ENCODE peak calls at places on chromosome 5, in nine cellular contexts. K, J, G, N, C, I, H, V and Z are unnamed samples.

GRCh38 chr5:9196403-9197224 is 349.3 kb downstream of the SEMA5A start:
- DNase-seq in I (no peak), K (no peak), G (no peak), J (no peak), H (no peak), V (no peak), C (no peak), N (peak), Z (no peak)

GRCh38 chr5:139671096-139671841 is 23.1 kb downstream of the CXXC5 start:
- DNase-seq in C (no peak), G (no peak), V (no peak), I (no peak), N (peak), K (no peak), J (no peak), H (no peak), Z (no peak)

GRCh38 chr5:34626036-34626435 is 30.1 kb upstream of the RAI14 start:
- DNase-seq in J (no peak), I (peak), H (no peak), C (no peak), V (peak), N (peak), G (no peak), K (peak), Z (no peak)

GRCh38 chr5:64298586-64298985 is 132.9 kb downstream of the RNF180 start:
- DNase-seq in J (no peak), V (no peak), G (no peak), I (no peak), H (no peak), K (no peak), C (no peak), N (no peak), Z (no peak)

GRCh38 chr5:150164640-150165039 is 1.9 kb upstream of the CDX1 start:
- DNase-seq in H (no peak), V (peak), K (no peak), C (no peak), I (no peak), G (no peak), N (peak), J (no peak), Z (no peak)

GRCh38 chr5:8184455-8185063 is 315.6 kb downstream of the MTRR start:
- DNase-seq in G (no peak), V (peak), I (peak), J (peak), N (no peak), H (no peak), K (peak), C (no peak), Z (no peak)

GRCh38 chr5:963673-964531 is 44.7 kb upstream of the NKD2 start:
- DNase-seq in I (no peak), K (no peak), G (peak), J (peak), N (peak), C (peak), H (peak), V (no peak), Z (no peak)

GRCh38 chr5:95846554-95847260 is 24.2 kb upstream of the GLRX start:
- DNase-seq in C (peak), K (peak), H (no peak), J (peak), V (peak), G (no peak), N (peak), I (no peak), Z (no peak)

GRCh38 chr5:180873628-180874520 is 12.8 kb upstream of the ZFP62 start:
- DNase-seq in V (peak), H (no peak), C (peak), K (no peak), G (no peak), J (peak), N (peak), I (no peak), Z (no peak)

GRCh38 chr5:154740483-154740882 is 14.7 kb upstream of the LARP1 start:
- DNase-seq in C (no peak), I (no peak), J (no peak), V (no peak), H (no peak), G (no peak), N (peak), K (no peak), Z (no peak)

GRCh38 chr5:126865299-126865698 is 88.4 kb downstream of the LMNB1 start:
- DNase-seq in J (no peak), G (no peak), N (no peak), H (no peak), V (peak), C (no peak), K (no peak), I (no peak), Z (no peak)

GRCh38 chr5:15008476-15008875 is 136.9 kb upstream of the ANKH start:
- DNase-seq in H (no peak), J (no peak), K (peak), N (peak), V (peak), I (peak), G (peak), C (no peak), Z (peak)

GRCh38 chr5:72108200-72109050 is 1.1 kb downstream of the MAP1B start:
- DNase-seq in C (no peak), I (no peak), V (peak), G (peak), K (peak), J (no peak), H (no peak), N (peak), Z (no peak)

GRCh38 chr5:96718635-96719077 is 56.5 kb downstream of the CAST start:
- DNase-seq in H (no peak), I (no peak), G (no peak), K (no peak), N (no peak), J (no peak), C (no peak), V (peak), Z (no peak)

GRCh38 chr5:95924720-95925119 is 36.9 kb downstream of the ELL2 start:
- DNase-seq in G (no peak), H (no peak), K (no peak), C (no peak), N (peak), I (no peak), V (no peak), J (peak), Z (no peak)

GRCh38 chr5:84088996-84089395 is 295.7 kb downstream of the EDIL3 start:
- DNase-seq in K (peak), C (no peak), H (no peak), N (peak), I (no peak), G (no peak), J (no peak), V (peak), Z (no peak)

GRCh38 chr5:171306785-171307591 is 2.1 kb upstream of the TLX3 start:
- DNase-seq in H (no peak), J (no peak), G (peak), N (no peak), C (no peak), K (no peak), I (no peak), V (no peak), Z (no peak)

GRCh38 chr5:17123010-17123409 is 94.4 kb upstream of the BASP1 start:
- DNase-seq in V (no peak), J (no peak), H (no peak), I (no peak), G (no peak), C (no peak), K (no peak), N (peak), Z (no peak)

GRCh38 chr5:61822584-61822983 is 483.4 kb upstream of the KIF2A start:
- DNase-seq in C (no peak), I (no peak), G (no peak), H (no peak), N (no peak), V (no peak), J (no peak), K (no peak), Z (no peak)

GRCh38 chr5:140312067-140312790 is 9.3 kb upstream of the PFDN1 start:
- DNase-seq in G (no peak), J (peak), N (peak), I (peak), H (no peak), V (peak), C (no peak), K (no peak), Z (no peak)

GRCh38 chr5:36728697-36729543 is 122.5 kb downstream of the SLC1A3 start:
- DNase-seq in H (no peak), K (peak), C (no peak), I (peak), N (peak), V (peak), J (peak), G (no peak), Z (peak)

GRCh38 chr5:79800979-79801827 is 111.6 kb downstream of the CMYA5 start:
- DNase-seq in G (no peak), J (no peak), I (no peak), V (peak), K (peak), H (no peak), C (no peak), N (peak), Z (no peak)

GRCh38 chr5:5079871-5080270 is 60.3 kb upstream of the ADAMTS16 start:
- DNase-seq in J (no peak), K (no peak), I (no peak), C (no peak), H (no peak), G (no peak), V (no peak), N (no peak), Z (no peak)

GRCh38 chr5:108556414-108556813 is 174.5 kb upstream of the FBXL17 start:
- DNase-seq in G (no peak), I (no peak), N (peak), C (no peak), K (no peak), H (no peak), J (no peak), V (no peak), Z (no peak)

GRCh38 chr5:116759860-116760644 is 185.4 kb upstream of the SEMA6A start:
- DNase-seq in C (no peak), V (no peak), N (peak), K (no peak), I (no peak), J (no peak), H (no peak), G (no peak), Z (no peak)

GRCh38 chr5:67047616-67048015 is 149.0 kb downstream of the CD180 start:
- DNase-seq in C (no peak), I (no peak), K (no peak), J (no peak), H (no peak), G (no peak), N (no peak), V (no peak), Z (no peak)

GRCh38 chr5:116452774-116453368 is 121.8 kb downstream of the SEMA6A start:
- DNase-seq in H (no peak), N (peak), G (no peak), V (no peak), I (no peak), J (no peak), C (no peak), K (no peak), Z (no peak)

GRCh38 chr5:16902846-16903245 is 33.2 kb downstream of the MYO10 start:
- DNase-seq in K (no peak), G (no peak), N (peak), I (no peak), J (no peak), C (no peak), V (no peak), H (no peak), Z (no peak)

GRCh38 chr5:161572914-161573313 is 26.4 kb upstream of the GABRB2 start:
- DNase-seq in V (no peak), K (no peak), G (no peak), I (no peak), C (no peak), N (no peak), J (no peak), H (no peak), Z (no peak)

GRCh38 chr5:171888051-171888481 is 102.4 kb downstream of the SMIM23 start:
- DNase-seq in V (peak), C (no peak), J (no peak), K (no peak), H (no peak), I (no peak), G (no peak), N (no peak), Z (no peak)

GRCh38 chr5:83711982-83712601 is 8.6 kb downstream of the HAPLN1 start:
- DNase-seq in N (peak), G (no peak), C (no peak), V (peak), J (peak), K (peak), H (no peak), I (peak), Z (no peak)

GRCh38 chr5:113505181-113505580 is 8.3 kb upstream of the YTHDC2 start:
- DNase-seq in I (no peak), N (peak), H (no peak), J (no peak), G (no peak), V (peak), K (no peak), C (no peak), Z (no peak)

GRCh38 chr5:33049845-33050244 is 338.7 kb downstream of the NPR3 start:
- DNase-seq in J (no peak), H (no peak), N (peak), G (no peak), I (peak), V (peak), K (peak), C (no peak), Z (no peak)

GRCh38 chr5:66645039-66645438 is 48.8 kb downstream of the MAST4 start:
- DNase-seq in C (no peak), H (no peak), J (no peak), V (no peak), G (no peak), K (no peak), N (no peak), I (no peak), Z (no peak)

GRCh38 chr5:164799391-164799790 is 1294.0 kb downstream of the MAT2B start:
- DNase-seq in G (no peak), H (no peak), N (no peak), K (no peak), I (no peak), C (no peak), V (no peak), J (no peak), Z (no peak)